ENCODE peak calls at places on chromosomes 3 and 15, in five cellular contexts. T, W, K, N and D are unnamed samples.
A peak's percentile ranks its signal among the peaks of the same experiment; 100 is the strongest.

GRCh38 chr3:8882617-8883016 is 80.7 kb downstream of the RAD18 start:
- DNase-seq in T (no peak), W (no peak), K (no peak), N (no peak), D (no peak)

GRCh38 chr3:105806361-105806760 is 62.5 kb downstream of the CBLB start:
- DNase-seq in T (peak; percentile 64), W (peak; percentile 16), K (peak; percentile 65), N (no peak), D (no peak)

GRCh38 chr3:141414141-141414689 is 45.9 kb downstream of the ZBTB38 start:
- DNase-seq in T (peak; percentile 88), W (no peak), K (peak; percentile 40), N (no peak), D (peak; percentile 76)

GRCh38 chr3:66598168-66598567 is 97.3 kb upstream of the LRIG1 start:
- DNase-seq in T (peak; percentile 61), W (no peak), K (no peak), N (peak; percentile 57), D (peak; percentile 17)

GRCh38 chr3:127424766-127425504 is 137.1 kb upstream of the PRR20G start:
- DNase-seq in T (no peak), W (no peak), K (no peak), N (no peak), D (no peak)

GRCh38 chr3:118468801-118469200 is 565.8 kb downstream of the IGSF11 start:
- DNase-seq in T (no peak), W (no peak), K (no peak), N (no peak), D (no peak)

GRCh38 chr15:32818758-32819405 is 101.1 kb downstream of the GREM1 start:
- DNase-seq in T (peak; percentile 94), W (no peak), K (peak; percentile 58), N (no peak), D (peak; percentile 97)

GRCh38 chr3:18394384-18394995 is 30.6 kb downstream of the SATB1 start:
- DNase-seq in T (no peak), W (no peak), K (no peak), N (no peak), D (no peak)

GRCh38 chr3:124467980-124468902 is 262.0 kb upstream of the UMPS start:
- DNase-seq in T (peak; percentile 32), W (peak; percentile 65), K (peak; percentile 49), N (no peak), D (no peak)

GRCh38 chr3:104066658-104067057 is 1300.1 kb upstream of the ALCAM start:
- DNase-seq in T (peak; percentile 36), W (no peak), K (peak; percentile 3), N (no peak), D (no peak)

GRCh38 chr3:25441234-25441856 is 13.3 kb downstream of the RARB start:
- DNase-seq in T (no peak), W (no peak), K (no peak), N (no peak), D (no peak)

GRCh38 chr3:81466161-81466560 is 295.3 kb downstream of the GBE1 start:
- DNase-seq in T (no peak), W (no peak), K (no peak), N (no peak), D (no peak)

GRCh38 chr15:99074446-99074845 is 30.4 kb upstream of the SYNM start:
- DNase-seq in T (no peak), W (no peak), K (no peak), N (no peak), D (no peak)

GRCh38 chr3:16090013-16090412 is 84.5 kb upstream of the GALNT15 start:
- DNase-seq in T (peak; percentile 99), W (peak; percentile 33), K (peak; percentile 94), N (peak; percentile 95), D (peak; percentile 89)

GRCh38 chr15:89820651-89821611 is 6.3 kb upstream of the ANPEP start:
- DNase-seq in T (peak; percentile 83), W (peak; percentile 81), K (peak; percentile 65), N (no peak), D (peak; percentile 78)

GRCh38 chr3:9630550-9631139 is 18.7 kb upstream of the MTMR14 start:
- DNase-seq in T (no peak), W (no peak), K (no peak), N (no peak), D (no peak)

GRCh38 chr3:151278223-151278622 is at the start of gene P2RY14:
- DNase-seq in T (no peak), W (no peak), K (no peak), N (no peak), D (no peak)

GRCh38 chr3:43190682-43191081 is 84.8 kb upstream of the POMGNT2 start:
- DNase-seq in T (peak; percentile 87), W (no peak), K (peak; percentile 38), N (peak; percentile 63), D (peak; percentile 98)

GRCh38 chr3:98710008-98710672 is 53.0 kb upstream of the ST3GAL6 start:
- DNase-seq in T (no peak), W (no peak), K (no peak), N (no peak), D (no peak)

GRCh38 chr15:45253330-45253729 is 1.3 kb downstream of the SLC28A2 start:
- DNase-seq in T (no peak), W (no peak), K (no peak), N (no peak), D (no peak)

GRCh38 chr3:17469520-17469919 is 272.9 kb downstream of the TBC1D5 start:
- DNase-seq in T (peak; percentile 17), W (no peak), K (no peak), N (no peak), D (no peak)

GRCh38 chr15:27449041-27449440 is 478.1 kb downstream of the GABRG3 start:
- DNase-seq in T (peak; percentile 17), W (no peak), K (peak; percentile 13), N (no peak), D (no peak)

GRCh38 chr3:28268989-28269388 is 27.6 kb downstream of the CMC1 start:
- DNase-seq in T (no peak), W (no peak), K (no peak), N (no peak), D (no peak)

GRCh38 chr3:56787784-56788256 is 13.9 kb downstream of the ARHGEF3 start:
- DNase-seq in T (no peak), W (no peak), K (no peak), N (no peak), D (no peak)

GRCh38 chr15:75036269-75036668 is 12.9 kb downstream of the PPCDC start:
- DNase-seq in T (peak; percentile 15), W (no peak), K (no peak), N (no peak), D (no peak)

GRCh38 chr3:187165144-187165543 is 25.8 kb upstream of the RPL39L start:
- DNase-seq in T (peak; percentile 64), W (peak; percentile 21), K (peak; percentile 76), N (peak; percentile 41), D (no peak)

GRCh38 chr3:59056706-59057105 is 6.9 kb upstream of the CFAP20DC start:
- DNase-seq in T (peak; percentile 61), W (no peak), K (peak; percentile 26), N (no peak), D (peak; percentile 55)

DNA sequence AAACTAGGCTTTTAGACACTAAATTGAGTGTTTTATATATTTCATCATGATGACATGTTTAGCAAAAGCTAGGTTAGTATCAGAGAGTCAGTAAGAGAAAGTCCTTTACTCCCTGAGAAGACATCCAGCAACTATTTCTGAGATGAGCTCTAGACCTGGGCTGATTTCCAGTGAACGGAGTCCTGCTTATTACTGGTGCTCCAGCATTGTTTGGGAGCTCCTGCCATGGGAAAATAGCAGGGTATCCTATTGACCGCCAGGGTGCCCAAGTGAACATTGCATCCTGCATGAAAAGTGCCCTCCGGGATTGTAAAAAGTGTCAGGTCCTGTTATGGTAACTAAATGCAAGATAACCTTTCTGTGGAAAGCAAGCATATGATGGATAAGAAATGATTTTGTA is 96.9 kb downstream of the IL5RA start:
- DNase-seq in T (no peak), W (no peak), K (no peak), N (no peak), D (no peak)
- TF ChIP-seq CTCF in T (no peak), W (no peak), K (no peak), N (no peak), D (no peak)

GRCh38 chr3:160376681-160377080 is 22.3 kb downstream of the IFT80 start:
- DNase-seq in T (peak; percentile 86), W (no peak), K (peak; percentile 36), N (no peak), D (peak; percentile 61)

GRCh38 chr3:160374925-160375324 is 24.1 kb downstream of the IFT80 start:
- DNase-seq in T (no peak), W (no peak), K (no peak), N (no peak), D (no peak)

GRCh38 chr3:160372780-160373179 is 26.2 kb downstream of the IFT80 start:
- DNase-seq in T (peak; percentile 75), W (peak; percentile 12), K (peak; percentile 14), N (no peak), D (peak; percentile 51)

GRCh38 chr3:160373655-160374054 is 25.4 kb downstream of the IFT80 start:
- DNase-seq in T (no peak), W (no peak), K (no peak), N (no peak), D (no peak)

GRCh38 chr3:160374472-160374871 is 24.6 kb downstream of the IFT80 start:
- DNase-seq in T (peak; percentile 11), W (no peak), K (no peak), N (no peak), D (no peak)
- H3K4me3 ChIP-seq in T (no peak overlapping the region), W (peak overlapping the region; percentile 7), K (no peak overlapping the region), N (no peak overlapping the region), D (no peak overlapping the region)

GRCh38 chr3:36792342-36792741 is 28.0 kb upstream of the DCLK3 start:
- DNase-seq in T (peak; percentile 13), W (peak; percentile 8), K (peak; percentile 39), N (no peak), D (no peak)
- TF ChIP-seq CTCF in T (peak; percentile 51), W (peak; percentile 46), K (peak; percentile 65), N (peak; percentile 58), D (peak; percentile 55)

DNA sequence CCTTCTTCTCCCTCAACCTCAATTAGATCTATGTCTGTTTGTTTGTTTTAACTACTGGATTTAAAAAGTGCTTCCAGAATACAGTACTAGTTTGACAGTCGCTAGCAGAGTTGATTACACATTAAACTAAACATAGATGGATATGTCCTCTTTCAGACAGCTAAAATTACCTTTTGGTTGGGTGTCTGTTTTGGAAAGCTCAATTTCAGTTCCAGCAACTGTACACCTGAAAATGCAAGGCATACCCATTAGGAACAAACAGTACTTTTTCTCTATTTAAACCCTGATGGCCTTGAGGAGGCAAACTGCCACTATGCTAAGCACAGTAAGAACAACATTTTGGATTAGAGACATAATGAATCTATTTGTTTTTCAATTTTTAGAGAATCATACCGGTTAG is 234.4 kb downstream of the UNC13C start:
- DNase-seq in T (no peak), W (no peak), K (no peak), N (no peak), D (no peak)
- H3K4me3 ChIP-seq in T (no peak overlapping the region), W (no peak overlapping the region), K (no peak overlapping the region), N (no peak overlapping the region), D (no peak overlapping the region)

GRCh38 chr3:184662192-184662591 is 49.7 kb downstream of the MAGEF1 start:
- DNase-seq in T (peak; percentile 70), W (no peak), K (peak; percentile 49), N (no peak), D (peak; percentile 17)

GRCh38 chr3:184669578-184669977 is 42.3 kb downstream of the MAGEF1 start:
- DNase-seq in T (no peak), W (no peak), K (no peak), N (no peak), D (no peak)

GRCh38 chr3:184666422-184666821 is 45.4 kb downstream of the MAGEF1 start:
- DNase-seq in T (no peak), W (no peak), K (no peak), N (no peak), D (no peak)

GRCh38 chr3:184663756-184664155 is 48.1 kb downstream of the MAGEF1 start:
- DNase-seq in T (peak; percentile 75), W (no peak), K (no peak), N (no peak), D (peak; percentile 13)

GRCh38 chr3:184665101-184665500 is 46.8 kb downstream of the MAGEF1 start:
- DNase-seq in T (no peak), W (no peak), K (no peak), N (no peak), D (no peak)
- TF ChIP-seq CTCF in T (no peak), W (no peak), K (no peak), N (no peak), D (no peak)